ENCODE peak calls at places on chromosomes 5 and 9, in five cellular contexts. M is NCI-H460; Y is upper lobe of right lung; E is stimulated activated CD4-positive, alpha-beta T cell treated with anti-CD3 and anti-CD28 coated beads, Interleukin-4, amount 100 ng/mL, for 48 hours; L is germinal center. H is an unnamed sample.

GRCh38 chr5:30106596-30106995 is 1086.9 kb upstream of the CDH6 start:
- DNase-seq in M (no peak), Y (no peak), E (no peak), L (no peak), H (no peak)

GRCh38 chr5:132483101-132483500 is 7.5 kb downstream of the IRF1 start:
- DNase-seq in M (no peak), Y (peak; percentile 22), E (no peak), L (no peak), H (no peak)

GRCh38 chr9:34884732-34885131 is 73.4 kb upstream of the PHF24 start:
- DNase-seq in M (no peak), Y (no peak), E (no peak), L (peak; percentile 14), H (no peak)

GRCh38 chr9:31140316-31140715 is 1244.1 kb upstream of the ACO1 start:
- DNase-seq in M (peak; percentile 17), Y (no peak), E (no peak), L (no peak), H (peak; percentile 7)

GRCh38 chr9:16236326-16236725 is 634.1 kb downstream of the BNC2 start:
- DNase-seq in M (no peak), Y (no peak), E (no peak), L (no peak), H (peak; percentile 23)

GRCh38 chr5:169805527-169805934 is 168.5 kb downstream of the DOCK2 start:
- DNase-seq in M (peak; percentile 72), Y (no peak), E (peak; percentile 50), L (peak; percentile 37), H (no peak)

GRCh38 chr5:80083115-80083890 is 48.2 kb downstream of the THBS4 start:
- DNase-seq in M (peak; percentile 69), Y (no peak), E (no peak), L (peak; percentile 62), H (peak; percentile 74)

GRCh38 chr5:13976867-13977479 is 32.5 kb upstream of the DNAH5 start:
- DNase-seq in M (peak; percentile 65), Y (no peak), E (no peak), L (no peak), H (peak; percentile 49)

GRCh38 chr5:81140942-81141341 is 92.2 kb upstream of the CKMT2 start:
- DNase-seq in M (no peak), Y (no peak), E (no peak), L (no peak), H (no peak)

GRCh38 chr5:149317281-149318048 is 27.8 kb upstream of the GRPEL2 start:
- DNase-seq in M (peak; percentile 48), Y (no peak), E (no peak), L (peak; percentile 45), H (peak; percentile 69)

GRCh38 chr9:133051281-133051900 is 10.4 kb upstream of the CEL start:
- DNase-seq in M (no peak), Y (no peak), E (no peak), L (no peak), H (no peak)

GRCh38 chr5:67209141-67209771 is 12.7 kb upstream of the CD180 start:
- DNase-seq in M (peak; percentile 58), Y (no peak), E (peak; percentile 32), L (peak; percentile 77), H (peak; percentile 81)

GRCh38 chr5:132812949-132813598 is at the start of gene SOWAHA:
- DNase-seq in M (no peak), Y (no peak), E (no peak), L (peak; percentile 33), H (no peak)

GRCh38 chr9:4663956-4664355 is 1.9 kb downstream of the PLPP6 start:
- DNase-seq in M (no peak), Y (no peak), E (no peak), L (no peak), H (no peak)

GRCh38 chr9:91023741-91024140 is 222.1 kb downstream of the SYK start:
- DNase-seq in M (no peak), Y (no peak), E (no peak), L (no peak), H (no peak)

GRCh38 chr5:136020383-136021015 is 8.3 kb upstream of the TGFBI start:
- DNase-seq in M (peak; percentile 84), Y (no peak), E (no peak), L (no peak), H (peak; percentile 89)

H was measured in A549.